ENCODE peak calls at places on chromosomes 11 and 22, in eight cellular contexts. X is adrenal gland; Y is prostate gland; F is right lobe of liver; M is Peyer's patch; W is psoas muscle; V is CD8-positive, alpha-beta memory T cell; O is thoracic aorta. B is an unnamed sample.

GRCh38 chr22:39898997-39899396 is 1.9 kb upstream of the GRAP2 start:
- DNase-seq in O (no peak), W (no peak), F (no peak), V (no peak), M (no peak), X (no peak), Y (no peak), B (no peak)

GRCh38 chr11:61639816-61640443 is 40.3 kb upstream of the DAGLA start:
- DNase-seq in O (no peak), W (no peak), F (no peak), X (no peak), M (no peak), Y (no peak), V (no peak), B (no peak)

GRCh38 chr11:120178441-120179070 is 32.3 kb upstream of the OAF start:
- DNase-seq in X (no peak), M (no peak), V (no peak), O (no peak), F (no peak), W (no peak), Y (no peak), B (no peak)

GRCh38 chr22:27518583-27519437 is 282.7 kb downstream of the MN1 start:
- DNase-seq in Y (no peak), M (no peak), W (no peak), O (no peak), V (no peak), F (no peak), X (no peak), B (peak; percentile 38)

GRCh38 chr11:125593113-125593761 is 585 bp downstream of the STT3A start:
- DNase-seq in W (no peak), Y (peak; percentile 11), M (no peak), V (no peak), F (no peak), X (no peak), O (no peak), B (no peak)

GRCh38 chr22:45009881-45010531 is at the start of gene PHF21B:
- DNase-seq in F (peak; percentile 38), V (no peak), O (no peak), W (peak; percentile 57), Y (peak; percentile 70), M (no peak), X (peak; percentile 66), B (peak; percentile 88)

GRCh38 chr11:128574576-128575011 is 12.8 kb downstream of the ETS1 start:
- DNase-seq in O (no peak), V (no peak), Y (no peak), F (no peak), X (no peak), M (no peak), W (no peak), B (no peak)

GRCh38 chr22:19880786-19881569 is 26.3 kb upstream of the GNB1L start:
- DNase-seq in M (peak; percentile 49), V (no peak), F (no peak), Y (no peak), O (no peak), X (no peak), W (peak; percentile 68), B (peak; percentile 71)

GRCh38 chr11:19711911-19712280 is 741 bp upstream of the NAV2 start:
- DNase-seq in X (no peak), W (no peak), O (no peak), Y (peak; percentile 45), M (no peak), F (no peak), V (no peak), B (peak; percentile 63)

GRCh38 chr11:132886335-132886734 is 646.0 kb downstream of the OPCML start:
- DNase-seq in Y (no peak), F (no peak), M (no peak), O (no peak), X (no peak), W (no peak), V (no peak), B (no peak)

GRCh38 chr11:15118431-15118830 is 3.7 kb downstream of the INSC start:
- DNase-seq in M (no peak), Y (no peak), F (no peak), W (no peak), V (no peak), X (no peak), O (no peak), B (no peak)

GRCh38 chr22:41917375-41917905 is 2.6 kb upstream of the SHISA8 start:
- DNase-seq in V (no peak), W (no peak), O (no peak), F (no peak), Y (no peak), X (no peak), M (no peak), B (no peak)

GRCh38 chr22:41920271-41920976 is 5.5 kb upstream of the SHISA8 start:
- DNase-seq in O (no peak), V (no peak), M (no peak), X (no peak), W (no peak), F (no peak), Y (no peak), B (no peak)

GRCh38 chr22:41917906-41918791 is 3.3 kb upstream of the SHISA8 start:
- DNase-seq in O (no peak), Y (no peak), X (peak; percentile 69), W (peak; percentile 77), M (peak; percentile 65), V (no peak), F (no peak), B (peak; percentile 88)

GRCh38 chr22:41916745-41917358 is 2.0 kb upstream of the SHISA8 start:
- DNase-seq in W (no peak), O (no peak), F (no peak), X (no peak), M (no peak), Y (no peak), V (no peak), B (no peak)

GRCh38 chr22:41919357-41920224 is 4.7 kb upstream of the SHISA8 start:
- DNase-seq in W (peak; percentile 78), F (no peak), Y (peak; percentile 39), O (no peak), M (peak; percentile 76), V (peak; percentile 35), X (peak; percentile 73), B (peak; percentile 85)
- H3K27ac ChIP-seq in W (no peak overlapping the region), F (no peak overlapping the region), Y (no peak overlapping the region), O (no peak overlapping the region), M (peak overlapping the region; percentile 20), V (no peak overlapping the region), X (no peak overlapping the region), B (no peak overlapping the region)

GRCh38 chr11:9017773-9018172 is 14.0 kb upstream of the NRIP3 start:
- DNase-seq in O (peak; percentile 9), V (no peak), F (no peak), W (peak; percentile 83), X (peak; percentile 59), Y (no peak), M (no peak), B (peak; percentile 89)

GRCh38 chr11:9020881-9021280 is 17.1 kb upstream of the NRIP3 start:
- DNase-seq in O (no peak), W (no peak), M (no peak), F (no peak), Y (no peak), X (peak; percentile 58), V (no peak), B (no peak)

GRCh38 chr11:9016916-9017642 is 13.3 kb upstream of the NRIP3 start:
- DNase-seq in M (no peak), V (no peak), W (no peak), F (no peak), Y (no peak), X (no peak), O (no peak), B (no peak)

GRCh38 chr11:9015677-9016076 is 11.9 kb upstream of the NRIP3 start:
- DNase-seq in X (peak; percentile 93), F (no peak), Y (peak; percentile 75), W (peak; percentile 66), M (no peak), V (peak; percentile 32), O (no peak), B (peak; percentile 51)

GRCh38 chr11:9019861-9020260 is 16.1 kb upstream of the NRIP3 start:
- DNase-seq in X (no peak), F (no peak), M (no peak), O (no peak), V (no peak), W (no peak), Y (no peak), B (no peak)
- H3K27ac ChIP-seq in X (no peak overlapping the region), F (no peak overlapping the region), M (no peak overlapping the region), O (no peak overlapping the region), V (no peak overlapping the region), W (no peak overlapping the region), Y (no peak overlapping the region), B (no peak overlapping the region)

GRCh38 chr22:43295173-43295572 is 48.0 kb downstream of the SCUBE1 start:
- DNase-seq in Y (no peak), F (no peak), O (no peak), M (no peak), V (no peak), X (no peak), W (no peak), B (no peak)

GRCh38 chr22:43297246-43298061 is 45.7 kb downstream of the SCUBE1 start:
- DNase-seq in V (no peak), O (no peak), M (no peak), X (no peak), Y (peak; percentile 19), F (no peak), W (no peak), B (peak; percentile 6)

GRCh38 chr22:43298062-43298801 is 44.9 kb downstream of the SCUBE1 start:
- DNase-seq in X (no peak), F (no peak), V (no peak), M (no peak), Y (no peak), W (no peak), O (no peak), B (peak; percentile 53)

GRCh38 chr22:43295660-43296059 is 47.5 kb downstream of the SCUBE1 start:
- DNase-seq in O (no peak), X (no peak), W (no peak), V (no peak), Y (no peak), F (no peak), M (no peak), B (no peak)

GRCh38 chr22:43296279-43296902 is 46.8 kb downstream of the SCUBE1 start:
- DNase-seq in X (no peak), W (no peak), O (no peak), Y (no peak), M (no peak), V (no peak), F (no peak), B (no peak)
- H3K27ac ChIP-seq in X (no peak overlapping the region), W (no peak overlapping the region), O (peak overlapping the region; percentile 75), Y (peak overlapping the region; percentile 10), M (no peak overlapping the region), V (no peak overlapping the region), F (no peak overlapping the region), B (no peak overlapping the region)

GRCh38 chr11:122159861-122160260 is 43.8 kb upstream of the BLID start:
- DNase-seq in Y (no peak), V (no peak), W (no peak), O (no peak), M (no peak), F (no peak), X (no peak), B (no peak)

GRCh38 chr11:122163420-122163819 is 47.4 kb upstream of the BLID start:
- DNase-seq in V (no peak), W (no peak), O (no peak), X (no peak), Y (no peak), M (no peak), F (no peak), B (no peak)

GRCh38 chr11:122162095-122162494 is 46.1 kb upstream of the BLID start:
- DNase-seq in F (no peak), X (no peak), Y (peak; percentile 25), M (no peak), O (no peak), V (no peak), W (no peak), B (no peak)

GRCh38 chr11:122159173-122159701 is 43.2 kb upstream of the BLID start:
- DNase-seq in O (no peak), M (no peak), Y (no peak), V (no peak), X (no peak), W (no peak), F (no peak), B (peak; percentile 21)

GRCh38 chr11:122161191-122161590 is 45.2 kb upstream of the BLID start:
- DNase-seq in Y (no peak), M (no peak), O (no peak), F (no peak), W (no peak), X (no peak), V (no peak), B (no peak)
- H3K27ac ChIP-seq in Y (no peak overlapping the region), M (no peak overlapping the region), O (peak overlapping the region; percentile 94), F (no peak overlapping the region), W (no peak overlapping the region), X (no peak overlapping the region), V (no peak overlapping the region), B (no peak overlapping the region)

B was measured in right cardiac atrium.